ENCODE peak calls at places on chromosome 6, in four cellular contexts. R, B, V and N are unnamed samples.

GRCh38 chr6:143685653-143686052 is 7.9 kb downstream of the PHACTR2 start:
- DNase-seq in R (no peak), V (no peak), B (no peak), N (no peak)

GRCh38 chr6:56314683-56315523 is 67.5 kb upstream of the COL21A1 start:
- DNase-seq in V (peak; percentile 62), B (no peak), R (peak; percentile 45), N (no peak)

GRCh38 chr6:130365166-130366010 is 429 bp upstream of the TMEM200A start:
- DNase-seq in R (peak; percentile 83), B (peak; percentile 31), V (peak; percentile 78), N (peak; percentile 67)

GRCh38 chr6:126696921-126697693 is 357.2 kb downstream of the CENPW start:
- DNase-seq in V (no peak), R (no peak), B (no peak), N (no peak)

GRCh38 chr6:122798099-122798641 is 9.1 kb downstream of the SMPDL3A start:
- DNase-seq in V (peak; percentile 89), B (no peak), R (no peak), N (peak; percentile 68)

GRCh38 chr6:166932116-166932515 is 24.2 kb downstream of the RNASET2 start:
- DNase-seq in B (no peak), R (no peak), V (no peak), N (no peak)

GRCh38 chr6:4426916-4427315 is 291.5 kb upstream of the ECI2 start:
- DNase-seq in B (no peak), V (no peak), R (no peak), N (no peak)

GRCh38 chr6:33427585-33428218 is 7.8 kb downstream of the SYNGAP1 start:
- DNase-seq in R (peak; percentile 57), B (peak; percentile 52), V (peak; percentile 32), N (peak; percentile 24)

GRCh38 chr6:116511424-116512131 is at the start of gene CALHM5:
- DNase-seq in V (peak; percentile 90), R (no peak), B (no peak), N (peak; percentile 50)

GRCh38 chr6:43491750-43492661 is 14.6 kb downstream of the TJAP1 start:
- DNase-seq in R (no peak), B (no peak), V (peak; percentile 72), N (peak; percentile 90)

GRCh38 chr6:48080227-48081009 is 30.6 kb downstream of the PTCHD4 start:
- DNase-seq in B (no peak), R (no peak), V (no peak), N (no peak)

GRCh38 chr6:49556429-49556837 is 6.0 kb downstream of the C6orf141 start:
- DNase-seq in V (peak; percentile 90), B (no peak), R (no peak), N (peak; percentile 86)

GRCh38 chr6:170137911-170138910 is 152.7 kb downstream of the DLL1 start:
- DNase-seq in R (no peak), V (no peak), B (no peak), N (no peak)

GRCh38 chr6:161057103-161058091 is 65.8 kb downstream of the MAP3K4 start:
- DNase-seq in V (no peak), R (no peak), B (no peak), N (no peak)